ENCODE peak calls at places on chromosomes 3 and 15, in six cellular contexts. W is mammary epithelial cell, U is GM23248, Q is cardiac muscle cell, B is cardiac fibroblast, S is MM.1S. F is an unnamed sample.

GRCh38 chr3:35648347-35648746 is 9.0 kb downstream of the ARPP21 start:
- DNase-seq in W (no peak), U (no peak), Q (peak), B (peak), S (no peak), F (no peak)

GRCh38 chr3:10384541-10385360 is 63.8 kb upstream of the SEC13 start:
- DNase-seq in W (no peak), U (no peak), Q (no peak), B (no peak), S (no peak), F (no peak)

GRCh38 chr3:194100856-194101390 is 35.0 kb upstream of the HES1 start:
- DNase-seq in W (no peak), U (no peak), Q (no peak), B (no peak), S (peak), F (no peak)

GRCh38 chr3:150384517-150385212 is 23.4 kb upstream of the TSC22D2 start:
- DNase-seq in W (no peak), U (no peak), Q (peak), B (peak), S (peak), F (peak)

GRCh38 chr3:107598926-107599754 is 76.4 kb downstream of the BBX start:
- DNase-seq in W (peak), U (peak), Q (peak), B (peak), S (no peak), F (peak)

GRCh38 chr3:147680820-147681488 is 271.8 kb downstream of the ZIC1 start:
- DNase-seq in W (no peak), U (no peak), Q (peak), B (peak), S (no peak), F (no peak)

GRCh38 chr3:100603449-100603848 is 6.0 kb upstream of the ADGRG7 start:
- DNase-seq in W (peak), U (peak), Q (peak), B (peak), S (peak), F (peak)

GRCh38 chr15:57950381-57950946 is 115.0 kb downstream of the ALDH1A2 start:
- DNase-seq in W (no peak), U (no peak), Q (no peak), B (no peak), S (no peak), F (no peak)

GRCh38 chr3:3200632-3201212 is 21.2 kb upstream of the CRBN start:
- DNase-seq in W (peak), U (peak), Q (peak), B (peak), S (peak), F (peak)

GRCh38 chr3:61822588-61822987 is 261.2 kb downstream of the PTPRG start:
- DNase-seq in W (no peak), U (no peak), Q (no peak), B (no peak), S (no peak), F (no peak)
- H3K4me3 ChIP-seq in W (no peak), U (peak), Q (no peak), B (no peak), S (no peak), F (no peak)

DNA sequence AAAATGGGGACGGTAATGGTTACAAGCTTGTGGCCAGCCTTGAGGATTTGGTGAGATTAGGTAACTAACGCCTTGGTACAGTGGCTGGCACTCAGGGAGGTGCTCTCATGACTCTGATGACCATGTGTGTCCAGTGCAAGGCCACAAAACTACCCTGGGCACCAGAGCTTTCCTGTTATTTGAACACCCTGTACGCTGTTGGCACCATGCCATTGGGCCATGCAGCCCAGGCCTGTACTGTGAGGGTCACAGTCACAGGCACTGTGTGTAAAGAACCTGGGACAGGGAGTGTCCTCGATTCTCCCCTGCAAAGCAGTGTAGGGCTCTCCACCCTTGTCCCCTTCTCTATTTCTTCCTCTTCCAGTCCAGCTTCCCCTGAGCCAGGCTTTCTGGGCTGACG is 6.3 kb downstream of the TMEM43 start:
- DNase-seq in W (no peak), U (no peak), Q (no peak), B (no peak), S (no peak), F (no peak)
- H3K4me3 ChIP-seq in W (no peak), U (no peak), Q (no peak), B (no peak), S (no peak), F (no peak)

GRCh38 chr3:80770106-80771079 is 991.1 kb downstream of the GBE1 start:
- DNase-seq in W (no peak), U (peak), Q (peak), B (peak), S (no peak), F (peak)
- H3K4me3 ChIP-seq in W (no peak), U (peak), Q (peak), B (no peak), S (no peak), F (peak)

DNA sequence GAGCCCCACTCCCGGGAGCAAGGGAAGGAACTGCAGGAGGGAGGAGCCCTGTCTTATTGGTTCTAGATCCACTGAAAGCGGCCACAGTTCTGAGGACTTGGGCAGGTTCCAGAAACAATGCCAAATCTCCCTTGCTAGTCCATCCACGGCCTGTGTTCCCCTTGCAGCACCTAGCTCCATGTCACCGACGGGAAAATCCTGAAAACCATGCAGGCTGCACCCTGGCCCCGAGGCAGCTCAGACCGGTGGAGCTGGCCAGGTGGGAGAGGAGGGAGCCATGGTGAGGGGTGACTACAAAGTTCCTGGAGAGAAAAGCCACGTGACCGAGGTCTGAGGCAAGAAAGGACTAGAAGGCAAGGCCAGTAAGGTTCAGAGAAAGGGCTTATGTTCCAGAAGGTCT is 5.5 kb downstream of the MGLL start:
- DNase-seq in W (no peak), U (no peak), Q (no peak), B (no peak), S (no peak), F (no peak)
- H3K4me3 ChIP-seq in W (no peak), U (no peak), Q (no peak), B (no peak), S (no peak), F (no peak)

GRCh38 chr3:47688488-47688887 is 93.2 kb downstream of the SMARCC1 start:
- DNase-seq in W (no peak), U (no peak), Q (no peak), B (no peak), S (no peak), F (no peak)
- H3K4me3 ChIP-seq in W (no peak), U (no peak), Q (no peak), B (no peak), S (no peak), F (no peak)

GRCh38 chr3:49016414-49017228 is 1.8 kb downstream of the DALRD3 start:
- DNase-seq in W (no peak), U (no peak), Q (no peak), B (no peak), S (no peak), F (no peak)

GRCh38 chr3:49018707-49019006 is 277 bp upstream of the DALRD3 start:
- DNase-seq in W (no peak), U (no peak), Q (no peak), B (no peak), S (peak), F (peak)

GRCh38 chr3:49017646-49017977 is 768 bp downstream of the DALRD3 start:
- DNase-seq in W (no peak), U (peak), Q (no peak), B (no peak), S (peak), F (no peak)

GRCh38 chr3:49017978-49018706 is at the start of gene DALRD3:
- DNase-seq in W (peak), U (peak), Q (peak), B (peak), S (peak), F (peak)

DNA sequence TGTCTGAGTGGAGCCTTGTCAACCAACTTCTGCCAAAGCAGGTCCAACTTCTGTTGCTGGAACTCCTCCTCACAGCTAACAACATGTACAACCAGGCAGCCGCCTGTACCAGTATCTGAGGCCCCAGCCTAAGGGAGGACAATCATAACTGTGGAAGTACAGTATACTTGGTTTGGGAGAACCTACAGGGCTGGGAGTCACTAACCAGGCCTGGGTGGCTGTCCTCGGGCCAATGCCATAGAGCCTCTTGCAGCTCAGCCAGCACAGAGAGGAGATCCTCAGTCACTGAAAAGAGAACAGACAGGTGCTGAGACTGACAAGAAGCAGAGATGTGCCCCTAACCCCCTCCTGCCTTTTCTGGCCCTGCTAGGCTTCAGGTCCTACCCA is 1.2 kb downstream of the DALRD3 start:
- DNase-seq in W (no peak), U (peak), Q (no peak), B (no peak), S (no peak), F (no peak)
- H3K4me3 ChIP-seq in W (peak), U (peak), Q (peak), B (peak), S (peak), F (peak)

DNA sequence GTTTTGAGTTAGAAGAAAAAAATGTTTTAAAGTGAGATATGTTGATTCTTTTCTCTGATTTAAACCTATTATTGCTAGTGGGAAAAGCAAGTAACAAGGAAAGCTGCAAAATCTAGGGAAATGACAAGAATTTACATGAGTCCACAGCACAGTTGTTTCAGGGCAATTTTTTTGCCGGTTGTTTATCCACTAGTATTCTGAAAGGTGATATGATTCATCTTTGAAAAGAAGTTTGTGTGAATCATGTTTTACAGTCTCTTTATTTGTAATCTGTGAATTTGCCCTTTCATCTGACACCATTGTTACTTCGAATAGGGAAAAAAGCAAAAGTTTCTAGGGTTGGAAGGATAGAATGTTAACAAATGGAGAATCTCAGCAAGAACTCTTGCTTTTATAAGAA is 894.7 kb downstream of the OTOL1 start:
- DNase-seq in W (peak), U (peak), Q (peak), B (peak), S (no peak), F (peak)
- H3K4me3 ChIP-seq in W (no peak), U (peak), Q (no peak), B (no peak), S (no peak), F (no peak)

DNA sequence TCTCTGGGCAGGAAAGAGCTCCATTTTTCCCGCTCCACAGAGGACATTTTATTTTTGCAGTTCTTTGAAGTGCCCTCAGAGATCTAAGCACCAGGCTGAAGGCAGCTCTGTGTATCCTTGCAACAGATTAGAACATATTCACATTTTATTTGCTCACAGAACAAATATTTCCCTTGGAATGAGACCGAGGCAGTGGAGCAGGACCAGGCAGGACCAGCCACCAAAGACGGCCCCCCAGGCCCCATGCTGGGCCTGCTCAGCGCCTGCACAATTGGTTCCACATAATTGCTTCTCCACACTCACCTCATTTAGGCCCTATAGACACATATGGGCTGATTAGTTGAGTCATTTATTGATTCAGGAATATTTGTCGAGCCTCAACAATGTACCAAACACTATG is 15.7 kb upstream of the ETV5 start:
- DNase-seq in W (no peak), U (no peak), Q (no peak), B (no peak), S (no peak), F (no peak)
- H3K4me3 ChIP-seq in W (no peak), U (no peak), Q (no peak), B (no peak), S (no peak), F (no peak)

F was measured in fibroblast of villous mesenchyme.